ENCODE peak calls at places on chromosome 1, in nine cellular contexts. S is CD4-positive, alpha-beta T cell; W is esophagus squamous epithelium; Z is left ventricle myocardium inferior; F is endodermal cell; D is CD8-positive, alpha-beta T cell; B is right lobe of liver; O is AG04450; T is fibroblast of lung. I is an unnamed sample. For H3K9me3, the result is how much of the 10 kb centered on the place peaks cover.

GRCh38 chr1:21494196-21494595 is 15.0 kb upstream of the ALPL start:
- DNase-seq in D (no peak), F (peak), O (no peak), W (no peak), B (no peak), T (no peak), Z (no peak), S (no peak), I (no peak)

GRCh38 chr1:183241446-183241845 is 55.4 kb downstream of the LAMC2 start:
- DNase-seq in Z (no peak), S (no peak), F (no peak), B (no peak), T (peak), W (no peak), O (no peak), D (no peak), I (no peak)

GRCh38 chr1:42737257-42737656 is 2.8 kb downstream of the CLDN19 start:
- DNase-seq in S (no peak), B (no peak), D (no peak), W (no peak), O (no peak), Z (no peak), T (no peak), F (peak), I (peak)

GRCh38 chr1:103107696-103108524 is at the start of gene COL11A1:
- DNase-seq in Z (no peak), S (no peak), D (no peak), T (peak), W (no peak), B (no peak), O (no peak), F (no peak), I (no peak)

GRCh38 chr1:67105508-67105907 is 29.3 kb downstream of the C1orf141 start:
- DNase-seq in B (no peak), Z (no peak), O (no peak), S (no peak), D (no peak), W (no peak), F (no peak), T (no peak), I (no peak)

GRCh38 chr1:30525980-30526651 is 197.3 kb downstream of the MATN1 start:
- DNase-seq in F (peak), T (peak), O (no peak), Z (peak), B (no peak), S (no peak), W (no peak), D (no peak), I (no peak)

GRCh38 chr1:83822206-83822605 is 176.7 kb downstream of the TTLL7 start:
- DNase-seq in W (no peak), F (no peak), S (no peak), D (no peak), Z (no peak), B (no peak), T (peak), O (no peak), I (no peak)

GRCh38 chr1:228429698-228430097 is 13.0 kb upstream of the TRIM17 start:
- DNase-seq in W (no peak), S (no peak), D (no peak), F (no peak), Z (no peak), O (no peak), T (no peak), B (no peak), I (no peak)

GRCh38 chr1:28062806-28063205 is 25.6 kb downstream of the EYA3 start:
- DNase-seq in F (no peak), W (no peak), T (peak), Z (no peak), D (no peak), O (no peak), B (no peak), S (peak), I (peak)

GRCh38 chr1:157085416-157085815 is 14.2 kb downstream of the ETV3L start:
- DNase-seq in S (no peak), T (no peak), O (no peak), Z (no peak), D (no peak), W (no peak), F (no peak), B (no peak), I (no peak)

GRCh38 chr1:42936309-42937078 is 22.2 kb downstream of the SLC2A1 start:
- DNase-seq in F (peak), Z (no peak), B (no peak), D (no peak), O (no peak), W (no peak), S (no peak), T (peak), I (peak)

GRCh38 chr1:211574705-211575104 is 4.3 kb downstream of the SLC30A1 start:
- DNase-seq in B (no peak), W (no peak), D (no peak), S (no peak), O (no peak), Z (no peak), T (peak), F (no peak), I (no peak)

GRCh38 chr1:45492691-45493090 is 1.7 kb upstream of the TESK2 start:
- DNase-seq in Z (no peak), T (no peak), W (no peak), D (no peak), B (no peak), F (no peak), S (no peak), O (no peak), I (no peak)

GRCh38 chr1:53370369-53370961 is 42.6 kb upstream of the LRP8 start:
- DNase-seq in Z (no peak), D (no peak), W (no peak), T (no peak), F (peak), O (no peak), S (no peak), B (peak), I (peak)

GRCh38 chr1:162371611-162372010 is 5.0 kb downstream of the SPATA46 start:
- DNase-seq in D (no peak), B (no peak), T (peak), W (no peak), S (no peak), Z (no peak), O (no peak), F (no peak), I (no peak)

GRCh38 chr1:28243685-28244439 is 7.9 kb downstream of the ATP5IF1 start:
- DNase-seq in T (no peak), Z (no peak), S (no peak), B (no peak), D (no peak), W (no peak), F (no peak), O (no peak), I (no peak)

GRCh38 chr1:58815069-58815679 is 31.3 kb upstream of the JUN start:
- DNase-seq in D (peak), W (peak), O (peak), F (peak), B (peak), S (peak), Z (peak), T (peak), I (peak)

GRCh38 chr1:51578383-51579109 is 38.3 kb upstream of the OSBPL9 start:
- DNase-seq in F (no peak), S (no peak), O (no peak), B (no peak), T (no peak), Z (no peak), D (no peak), W (no peak), I (no peak)

GRCh38 chr1:26697441-26697977 is 1.7 kb downstream of the ARID1A start:
- DNase-seq in F (peak), O (no peak), W (no peak), B (peak), T (no peak), Z (no peak), S (no peak), D (peak), I (no peak)

GRCh38 chr1:164707868-164708331 is 148.9 kb downstream of the PBX1 start:
- DNase-seq in F (no peak), W (no peak), D (no peak), B (no peak), Z (no peak), O (no peak), S (no peak), T (peak), I (no peak)

GRCh38 chr1:212916395-212917133 is 33.8 kb upstream of the VASH2 start:
- DNase-seq in F (peak), T (peak), O (no peak), D (no peak), W (no peak), S (no peak), Z (peak), B (no peak), I (no peak)

GRCh38 chr1:112509005-112509659 is 367 bp downstream of the WNT2B start:
- DNase-seq in B (no peak), O (no peak), W (no peak), S (no peak), Z (no peak), F (peak), T (peak), D (no peak), I (peak)

GRCh38 chr1:52904590-52905375 is 16.8 kb downstream of the ECHDC2 start:
- DNase-seq in B (no peak), O (no peak), S (no peak), T (peak), W (no peak), F (peak), Z (no peak), D (no peak), I (no peak)

GRCh38 chr1:30515746-30516504 is 207.5 kb downstream of the MATN1 start:
- DNase-seq in B (no peak), T (no peak), W (no peak), D (no peak), S (no peak), O (no peak), Z (no peak), F (peak), I (peak)

GRCh38 chr1:223732993-223733798 is 20.9 kb downstream of the CAPN2 start:
- DNase-seq in T (no peak), B (no peak), W (no peak), F (no peak), S (no peak), Z (peak), O (no peak), D (no peak), I (no peak)

GRCh38 chr1:214469290-214469689 is 82.1 kb downstream of the PTPN14 start:
- DNase-seq in S (no peak), D (no peak), W (no peak), O (no peak), Z (no peak), B (no peak), F (no peak), T (no peak), I (no peak)

GRCh38 chr1:219041819-219042218 is 131.9 kb upstream of the LYPLAL1 start:
- DNase-seq in O (no peak), D (no peak), S (no peak), Z (no peak), W (no peak), T (peak), B (no peak), F (no peak), I (no peak)

GRCh38 chr1:1778827-1779675 is 781 bp upstream of the NADK start:
- DNase-seq in O (no peak), S (peak), D (peak), B (peak), W (peak), Z (peak), F (peak), T (no peak), I (peak)

DNA sequence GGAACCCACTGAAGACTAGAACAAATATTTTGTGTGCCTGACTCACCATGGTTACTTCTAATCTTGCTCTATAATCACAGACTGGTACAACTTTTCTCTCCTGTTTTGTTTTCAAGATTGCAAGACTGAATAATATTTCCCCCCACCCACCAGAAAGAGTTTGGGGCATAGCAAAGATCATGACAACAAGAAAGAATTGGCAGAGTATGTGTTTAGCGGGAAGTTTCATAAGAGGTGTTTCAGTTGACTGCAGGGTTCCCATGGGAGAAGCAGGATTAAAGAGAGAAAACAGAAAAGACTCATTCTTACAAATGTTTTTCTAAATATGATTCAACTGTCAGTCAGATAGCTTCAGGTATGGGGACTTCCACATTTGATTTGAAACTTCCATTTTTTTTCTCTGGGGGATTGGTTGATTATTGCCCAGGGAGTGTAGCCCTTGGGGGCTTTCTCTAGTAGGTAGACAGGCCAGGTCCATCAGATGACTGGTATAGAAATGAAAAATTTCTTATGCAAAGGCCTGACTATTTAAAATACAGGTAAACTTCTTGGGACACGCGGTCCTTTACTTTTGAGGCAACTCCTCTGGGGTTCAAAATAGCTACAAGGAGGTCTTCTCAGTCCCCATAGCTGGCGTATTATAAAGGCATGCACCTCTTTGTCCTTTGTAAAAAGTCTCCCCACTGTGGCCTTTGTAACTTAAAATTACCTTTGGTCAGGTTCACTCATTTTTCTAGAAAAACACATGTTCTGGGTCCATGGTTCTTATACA is 13.9 kb downstream of the OR14I1 start:
- DNase-seq in D (no peak), Z (no peak), T (no peak), F (no peak), O (no peak), B (no peak), W (no peak), S (no peak), I (no peak)
- H3K9me3 ChIP-seq in D (under half), Z (under half), T (under half), F (half or more), O (under half), B (under half), W (under half), S (under half), I (under half)

GRCh38 chr1:240608707-240609106 is 3.2 kb downstream of the GREM2 start:
- DNase-seq in O (no peak), S (no peak), F (peak), W (no peak), Z (no peak), T (no peak), B (no peak), D (no peak), I (no peak)
- TF ChIP-seq CTCF in O (peak), S (peak), F (peak), W (no peak), Z (no peak), T (peak), B (peak), D (no peak), I (no peak)

GRCh38 chr1:22776051-22776611 is 65.5 kb downstream of the EPHB2 start:
- DNase-seq in F (no peak), D (no peak), O (no peak), S (no peak), W (no peak), Z (no peak), T (no peak), B (no peak), I (no peak)

GRCh38 chr1:22777658-22778057 is 67.0 kb downstream of the EPHB2 start:
- DNase-seq in T (no peak), S (no peak), F (no peak), O (no peak), B (no peak), W (no peak), Z (no peak), D (no peak), I (no peak)

GRCh38 chr1:22778842-22779520 is 68.3 kb downstream of the EPHB2 start:
- DNase-seq in D (no peak), B (no peak), T (peak), S (no peak), Z (peak), W (no peak), O (no peak), F (no peak), I (no peak)

GRCh38 chr1:22780696-22781095 is 70.1 kb downstream of the EPHB2 start:
- DNase-seq in W (no peak), D (no peak), F (peak), S (no peak), Z (no peak), B (no peak), T (no peak), O (no peak), I (no peak)

GRCh38 chr1:22778408-22778807 is 67.8 kb downstream of the EPHB2 start:
- DNase-seq in O (no peak), W (no peak), F (no peak), T (no peak), D (no peak), Z (no peak), S (no peak), B (no peak), I (no peak)
- H3K27ac ChIP-seq in O (no peak), W (no peak), F (peak), T (no peak), D (no peak), Z (no peak), S (no peak), B (no peak), I (no peak)

DNA sequence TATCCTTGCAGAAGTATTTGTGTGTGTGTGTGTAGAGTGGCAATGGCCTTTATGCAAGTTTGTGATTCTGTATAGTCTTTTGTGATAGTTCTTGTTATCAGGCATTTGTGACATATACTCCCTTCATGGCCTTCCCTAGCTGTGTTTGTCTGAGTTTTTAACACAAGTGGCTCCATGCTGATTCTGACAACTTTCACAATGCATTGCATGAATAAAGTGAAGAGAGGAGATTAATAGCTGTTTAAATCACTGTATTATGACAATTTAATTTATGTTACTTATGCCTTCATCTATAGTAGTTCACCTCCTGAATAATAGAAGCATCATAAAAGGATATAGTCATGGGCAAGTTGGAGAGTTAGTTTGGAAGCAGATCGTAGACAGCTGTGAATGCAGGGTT is 17.2 kb upstream of the MCOLN3 start:
- DNase-seq in B (no peak), F (no peak), W (no peak), O (no peak), D (no peak), T (no peak), Z (no peak), S (no peak), I (no peak)
- H3K9me3 ChIP-seq in B (under half), F (under half), W (under half), O (under half), D (under half), T (under half), Z (under half), S (under half), I (under half)

DNA sequence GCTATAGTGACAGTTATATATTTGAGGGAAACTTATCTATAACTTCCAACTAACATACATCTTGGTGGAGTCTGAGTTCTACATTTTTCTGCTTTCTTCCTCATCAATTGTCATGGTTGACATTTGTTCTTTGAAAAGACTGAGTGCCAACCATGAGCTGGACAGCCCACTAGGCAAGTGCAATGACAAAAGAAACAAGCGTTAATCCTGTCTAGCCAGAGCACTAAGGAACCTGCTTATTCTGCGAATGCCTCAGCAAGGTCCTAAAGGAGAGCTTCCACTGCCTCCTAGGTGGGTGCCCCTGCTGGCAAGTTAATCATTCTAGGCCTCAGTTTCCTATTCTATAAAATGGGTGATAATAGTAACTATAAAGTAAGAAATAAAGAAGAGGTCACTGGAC is 44.8 kb downstream of the IRF2BP2 start:
- DNase-seq in F (peak), W (no peak), S (no peak), O (no peak), B (no peak), T (peak), Z (no peak), D (no peak), I (no peak)
- TF ChIP-seq CTCF in F (no peak), W (no peak), S (no peak), O (no peak), B (no peak), T (no peak), Z (no peak), D (no peak), I (no peak)

GRCh38 chr1:173423326-173423725 is 53.8 kb upstream of the PRDX6 start:
- DNase-seq in W (no peak), S (no peak), D (no peak), B (no peak), T (no peak), Z (no peak), O (no peak), F (no peak), I (no peak)
- H3K27ac ChIP-seq in W (no peak), S (no peak), D (no peak), B (no peak), T (no peak), Z (no peak), O (no peak), F (no peak), I (no peak)

GRCh38 chr1:147287133-147287865 is 44.8 kb downstream of the CHD1L start:
- DNase-seq in B (no peak), W (no peak), T (peak), S (no peak), O (no peak), Z (no peak), D (no peak), F (no peak), I (no peak)

GRCh38 chr1:147292012-147292411 is 49.5 kb downstream of the CHD1L start:
- DNase-seq in D (no peak), S (no peak), W (no peak), T (peak), Z (no peak), F (no peak), B (no peak), O (peak), I (no peak)

GRCh38 chr1:147292635-147293251 is 50.3 kb downstream of the CHD1L start:
- DNase-seq in B (no peak), W (no peak), F (no peak), Z (no peak), T (peak), O (peak), S (no peak), D (no peak), I (no peak)
- H3K9me3 ChIP-seq in B (under half), W (under half), F (under half), Z (under half), T (under half), O (under half), S (under half), D (under half), I (under half)

GRCh38 chr1:224779491-224780020 is 149.9 kb upstream of the DNAH14 start:
- DNase-seq in D (no peak), Z (no peak), O (no peak), F (no peak), S (no peak), T (no peak), W (no peak), B (no peak), I (no peak)

GRCh38 chr1:224769987-224770693 is 154.0 kb downstream of the CNIH3 start:
- DNase-seq in W (no peak), B (no peak), D (no peak), Z (no peak), F (no peak), T (peak), S (no peak), O (peak), I (no peak)

GRCh38 chr1:224768971-224769370 is 152.9 kb downstream of the CNIH3 start:
- DNase-seq in O (no peak), F (no peak), D (no peak), B (no peak), T (no peak), S (no peak), W (no peak), Z (no peak), I (no peak)

GRCh38 chr1:224773646-224774045 is 155.8 kb upstream of the DNAH14 start:
- DNase-seq in T (no peak), O (no peak), W (no peak), F (no peak), Z (no peak), S (no peak), D (no peak), B (no peak), I (no peak)

GRCh38 chr1:224774378-224774777 is 155.1 kb upstream of the DNAH14 start:
- DNase-seq in Z (no peak), T (no peak), F (peak), B (no peak), D (no peak), O (no peak), S (no peak), W (no peak), I (no peak)
- TF ChIP-seq CTCF in Z (no peak), T (peak), F (peak), B (no peak), D (no peak), O (peak), S (no peak), W (no peak), I (no peak)

I was measured in Peyer's patch.